ENCODE peak calls at places on chromosomes 1 and 21, in five cellular contexts. F is SK-N-SH, Z is K562, O is GM12878, W is HCT116. D is an unnamed sample.

GRCh38 chr21:45303111-45303615 is 15.5 kb upstream of the POFUT2 start:
- DNase-seq in W (no peak), Z (no peak), F (no peak), O (no peak), D (no peak)

GRCh38 chr1:242673652-242674051 is 149.2 kb upstream of the PLD5 start:
- DNase-seq in O (no peak), F (no peak), W (no peak), Z (no peak), D (no peak)

GRCh38 chr1:92485374-92486250 is 1.1 kb downstream of the GFI1 start:
- DNase-seq in Z (peak), W (peak), F (peak), O (no peak), D (no peak)

GRCh38 chr1:119097380-119097779 is 43.1 kb downstream of the WARS2 start:
- DNase-seq in F (no peak), W (no peak), Z (no peak), O (no peak), D (no peak)

GRCh38 chr1:177091036-177091435 is 73.5 kb downstream of the ASTN1 start:
- DNase-seq in F (no peak), W (no peak), O (no peak), Z (no peak), D (no peak)

GRCh38 chr1:54989968-54990810 is 8.5 kb upstream of the BSND start:
- DNase-seq in W (no peak), Z (no peak), O (no peak), F (no peak), D (no peak)

GRCh38 chr1:107091418-107091817 is 34.9 kb downstream of the PRMT6 start:
- DNase-seq in Z (no peak), W (no peak), F (no peak), O (no peak), D (no peak)

GRCh38 chr1:11188858-11189451 is at the start of gene ANGPTL7:
- DNase-seq in W (no peak), Z (no peak), F (no peak), O (no peak), D (no peak)

GRCh38 chr1:89594096-89594740 is 38.7 kb upstream of the LRRC8C start:
- DNase-seq in W (no peak), O (no peak), F (no peak), Z (no peak), D (no peak)

GRCh38 chr1:156900896-156901589 is 7.5 kb downstream of the PEAR1 start:
- DNase-seq in F (no peak), W (no peak), Z (no peak), O (no peak), D (no peak)

GRCh38 chr1:32151319-32151787 is 28.1 kb upstream of the TXLNA start:
- DNase-seq in Z (no peak), W (no peak), F (peak), O (no peak), D (no peak)

GRCh38 chr1:107803579-107803978 is 161.4 kb downstream of the VAV3 start:
- DNase-seq in W (no peak), O (no peak), Z (no peak), F (no peak), D (no peak)

GRCh38 chr1:234726359-234726836 is 116.4 kb upstream of the IRF2BP2 start:
- DNase-seq in Z (no peak), O (no peak), F (no peak), W (no peak), D (no peak)

GRCh38 chr1:52152976-52153375 is 11.1 kb downstream of the ZFYVE9 start:
- DNase-seq in W (no peak), O (no peak), Z (no peak), F (no peak), D (no peak)
- TF ChIP-seq JUND in W (no peak), O (no peak), Z (no peak), F (no peak), D (no peak)

GRCh38 chr1:9145714-9146113 is 16.8 kb upstream of the GPR157 start:
- DNase-seq in O (no peak), W (no peak), F (no peak), Z (no peak), D (no peak)

GRCh38 chr1:9145021-9145668 is 16.2 kb upstream of the GPR157 start:
- DNase-seq in O (no peak), Z (peak), W (peak), F (no peak), D (no peak)

GRCh38 chr1:9146156-9146555 is 17.3 kb upstream of the GPR157 start:
- DNase-seq in Z (no peak), F (no peak), O (no peak), W (no peak), D (no peak)

GRCh38 chr1:9149151-9149550 is 20.2 kb upstream of the GPR157 start:
- DNase-seq in W (no peak), F (no peak), O (no peak), Z (no peak), D (no peak)

DNA sequence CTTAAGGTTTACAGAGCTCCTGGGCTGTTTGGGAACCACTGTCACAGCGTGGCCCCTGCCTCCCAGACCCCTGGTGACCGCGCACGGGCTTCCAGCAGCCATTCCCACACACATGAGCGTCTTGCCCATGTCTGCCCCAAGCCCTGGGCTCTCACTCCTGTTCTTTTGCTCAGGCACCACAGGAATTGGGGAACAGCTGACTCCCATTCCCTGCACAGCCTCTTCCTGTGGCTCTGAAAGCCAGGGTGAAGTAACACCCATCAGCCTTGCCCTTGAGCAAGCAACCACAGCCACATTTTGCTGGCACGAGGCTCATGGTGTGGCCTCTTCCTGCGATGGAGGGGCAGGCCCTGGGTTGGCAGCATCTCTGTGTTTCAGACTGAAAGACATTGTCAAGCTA is 14.3 kb upstream of the GPR157 start:
- DNase-seq in F (no peak), W (no peak), O (no peak), Z (no peak), D (no peak)
- TF ChIP-seq JUND in F (no peak), W (no peak), O (no peak), Z (no peak), D (no peak)

DNA sequence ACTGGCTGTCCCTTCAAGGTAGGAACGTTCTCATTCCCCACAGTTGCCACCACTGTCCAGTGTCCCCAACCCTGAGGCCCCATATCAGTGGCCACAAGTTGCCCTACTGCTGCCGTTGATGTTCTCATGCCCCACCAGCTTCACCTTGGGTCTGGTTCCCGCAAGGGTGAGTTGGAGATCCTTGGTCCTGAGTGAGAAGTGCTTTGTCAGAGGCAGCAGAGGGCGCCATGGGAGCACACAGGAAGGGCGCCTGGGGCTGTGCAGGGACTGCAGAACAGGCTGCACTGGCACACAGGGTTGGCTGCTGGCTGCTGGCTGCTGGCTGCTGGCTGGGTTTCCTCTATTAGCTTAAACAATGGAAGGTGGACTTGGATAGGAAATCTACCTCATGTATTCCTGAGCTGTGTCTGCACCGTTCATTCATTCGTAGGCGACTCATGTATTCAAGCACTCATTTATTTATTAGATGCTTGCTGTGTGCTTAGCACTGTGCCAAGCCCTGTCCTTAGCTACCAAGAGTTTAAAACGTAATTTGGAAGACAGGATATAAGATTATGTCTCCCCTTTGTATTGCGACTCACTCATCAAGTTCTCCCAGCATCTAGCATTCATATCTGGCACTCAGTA is 2.1 kb upstream of the S100A9 start:
- DNase-seq in W (peak), F (peak), O (no peak), Z (peak), D (peak)
- TF ChIP-seq JUND in W (no peak), F (no peak), O (no peak), Z (no peak), D (no peak)

GRCh38 chr1:221919341-221919740 is 177.5 kb upstream of the DUSP10 start:
- DNase-seq in F (no peak), W (no peak), O (no peak), Z (no peak), D (no peak)

GRCh38 chr1:221923921-221924598 is 182.2 kb upstream of the DUSP10 start:
- DNase-seq in F (no peak), W (no peak), O (no peak), Z (no peak), D (no peak)

GRCh38 chr1:221925947-221926346 is 184.1 kb upstream of the DUSP10 start:
- DNase-seq in O (no peak), Z (no peak), W (no peak), F (no peak), D (no peak)

GRCh38 chr1:221919743-221920142 is 177.9 kb upstream of the DUSP10 start:
- DNase-seq in O (no peak), W (no peak), Z (no peak), F (no peak), D (no peak)

GRCh38 chr1:221921936-221922335 is 180.0 kb upstream of the DUSP10 start:
- DNase-seq in O (no peak), F (no peak), W (no peak), Z (no peak), D (no peak)
- TF ChIP-seq JUND in O (no peak), F (no peak), W (no peak), Z (no peak), D (no peak)

GRCh38 chr1:184272178-184272866 is 114.5 kb upstream of the C1orf21 start:
- DNase-seq in W (no peak), Z (no peak), F (no peak), O (no peak), D (no peak)
- TF ChIP-seq JUND in W (no peak), Z (no peak), F (peak), O (no peak), D (no peak)

GRCh38 chr1:200240655-200241054 is 169.2 kb downstream of the ZNF281 start:
- DNase-seq in Z (no peak), O (no peak), F (no peak), W (no peak), D (no peak)
- TF ChIP-seq JUND in Z (no peak), O (no peak), F (no peak), W (no peak), D (no peak)

DNA sequence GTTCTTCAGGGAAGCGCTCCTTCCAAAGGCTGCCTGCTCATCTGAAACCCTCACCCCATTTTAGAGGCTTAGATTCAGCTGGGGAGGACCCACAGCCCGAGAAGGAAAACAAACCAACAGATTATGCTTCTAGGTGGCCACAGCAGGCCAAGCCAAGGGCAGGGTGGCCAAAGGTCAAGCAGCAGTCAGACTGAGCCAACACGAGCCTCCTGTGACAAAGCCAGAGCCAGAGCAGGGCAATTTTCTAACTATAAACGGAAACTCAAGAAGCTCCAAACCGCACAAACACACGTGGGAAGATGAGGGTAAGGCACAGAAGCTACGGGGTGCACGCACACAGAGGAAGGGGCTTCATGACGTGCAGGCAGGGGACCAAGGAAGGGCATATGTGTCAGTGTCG is 64.1 kb downstream of the PLEKHA6 start:
- DNase-seq in Z (no peak), F (no peak), O (no peak), W (no peak), D (no peak)
- TF ChIP-seq JUND in Z (no peak), F (no peak), O (no peak), W (no peak), D (no peak)

DNA sequence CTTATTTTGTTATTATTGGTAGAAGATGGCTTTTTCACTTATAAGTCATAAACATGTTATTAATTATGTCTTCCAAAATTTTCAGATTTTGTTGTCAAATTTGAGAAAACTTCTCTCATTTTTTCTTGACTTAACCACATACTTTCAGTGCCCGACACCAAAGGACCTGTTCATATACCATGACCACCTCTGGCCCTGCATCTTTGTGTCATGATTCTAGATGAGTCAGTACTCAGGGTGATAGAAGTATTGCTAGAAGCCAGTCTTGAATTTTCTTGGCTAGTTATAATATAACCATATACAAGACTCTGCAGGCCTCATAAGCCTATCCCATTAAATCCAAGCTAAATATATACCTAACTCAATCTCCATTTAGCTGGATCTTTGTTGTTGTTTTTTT is 35.4 kb upstream of the DPH5 start:
- DNase-seq in F (no peak), W (no peak), Z (no peak), O (no peak), D (no peak)
- TF ChIP-seq JUND in F (no peak), W (no peak), Z (no peak), O (no peak), D (no peak)